ENCODE peak calls at places on chromosomes 5 and 9, in five cellular contexts. Z, V, S, K and H are unnamed samples.

GRCh38 chr9:132372177-132373095 is 17.6 kb upstream of the SETX start:
- DNase-seq in V (peak), S (peak), K (no peak), Z (no peak), H (peak)

GRCh38 chr5:74336286-74336685 is 304.2 kb downstream of the ENC1 start:
- DNase-seq in V (no peak), K (no peak), Z (no peak), S (no peak), H (no peak)

GRCh38 chr9:81984911-81985310 is 3.7 kb upstream of the SPATA31D1 start:
- DNase-seq in S (no peak), V (no peak), Z (no peak), K (no peak), H (no peak)

GRCh38 chr9:133561976-133562554 is 27.6 kb downstream of the ADAMTSL2 start:
- DNase-seq in Z (no peak), K (no peak), S (no peak), V (no peak), H (no peak)

GRCh38 chr9:93532121-93532520 is 44.3 kb upstream of the PHF2 start:
- DNase-seq in S (no peak), K (no peak), Z (no peak), V (no peak), H (no peak)

GRCh38 chr5:148632978-148633377 is 21.3 kb downstream of the HTR4 start:
- DNase-seq in Z (no peak), V (no peak), S (no peak), K (no peak), H (no peak)

GRCh38 chr5:73451218-73452130 is 2.9 kb upstream of the FOXD1 start:
- DNase-seq in Z (peak), S (peak), K (no peak), V (no peak), H (peak)

GRCh38 chr9:97749928-97750327 is 52.8 kb upstream of the XPA start:
- DNase-seq in S (no peak), Z (no peak), K (no peak), V (no peak), H (no peak)

GRCh38 chr5:179820483-179821297 is at the start of gene SQSTM1:
- DNase-seq in V (peak), S (peak), Z (peak), K (no peak), H (peak)

GRCh38 chr9:120965344-120966004 is 38.9 kb upstream of the TRAF1 start:
- DNase-seq in Z (no peak), S (no peak), K (no peak), V (peak), H (no peak)

GRCh38 chr9:100505564-100506159 is 32.7 kb downstream of the TMEFF1 start:
- DNase-seq in K (no peak), V (no peak), Z (peak), S (peak), H (peak)

GRCh38 chr9:116175616-116176015 is 22.0 kb downstream of the PAPPA start:
- DNase-seq in S (no peak), Z (no peak), V (no peak), K (no peak), H (no peak)

GRCh38 chr5:131170540-131171275 is at the start of gene LYRM7:
- DNase-seq in Z (peak), K (peak), V (peak), S (peak), H (peak)

GRCh38 chr9:114316605-114317230 is 6.2 kb upstream of the ORM1 start:
- DNase-seq in Z (no peak), V (no peak), K (no peak), S (no peak), H (no peak)

GRCh38 chr5:172801184-172801671 is 30.2 kb upstream of the DUSP1 start:
- DNase-seq in S (peak), Z (peak), K (no peak), V (no peak), H (no peak)

GRCh38 chr5:67350185-67350584 is 153.6 kb upstream of the CD180 start:
- DNase-seq in K (no peak), Z (no peak), S (no peak), V (no peak), H (no peak)